ENCODE peak calls at places on chromosomes 16 and 17, in four cellular contexts. Y is HepG2, G is A549, X is K562. I is an unnamed sample.

GRCh38 chr17:43530303-43531081 is 15.6 kb downstream of the ETV4 start:
- DNase-seq in X (peak; percentile 89), G (no peak), Y (peak; percentile 100), I (peak; percentile 99)

GRCh38 chr16:87556941-87557459 is 45.3 kb upstream of the JPH3 start:
- DNase-seq in Y (no peak), G (no peak), X (no peak), I (no peak)

GRCh38 chr16:68642436-68643064 is 2.6 kb upstream of the CDH3 start:
- DNase-seq in Y (no peak), G (no peak), X (no peak), I (peak; percentile 84)

GRCh38 chr16:19874816-19875546 is 9.7 kb downstream of the GPRC5B start:
- DNase-seq in Y (no peak), G (no peak), X (no peak), I (no peak)

GRCh38 chr16:34803683-34804416 is 1344.4 kb downstream of the TP53TG3F start:
- DNase-seq in Y (no peak), G (no peak), X (no peak), I (no peak)

GRCh38 chr17:27560668-27561067 is 70.3 kb upstream of the LGALS9 start:
- DNase-seq in G (no peak), Y (no peak), X (no peak), I (no peak)

GRCh38 chr17:45262516-45263476 is 902 bp upstream of the SPATA32 start:
- DNase-seq in Y (no peak), G (no peak), X (no peak), I (no peak)

GRCh38 chr16:89811321-89811720 is 5.1 kb downstream of the FANCA start:
- DNase-seq in X (no peak), G (no peak), Y (no peak), I (no peak)

GRCh38 chr16:86044241-86044671 is 145.3 kb downstream of the IRF8 start:
- DNase-seq in G (peak; percentile 78), X (peak; percentile 69), Y (peak; percentile 23), I (peak; percentile 85)

GRCh38 chr17:47315451-47316266 is 8.1 kb upstream of the EFCAB13 start:
- DNase-seq in G (peak; percentile 84), Y (peak; percentile 71), X (peak; percentile 80), I (no peak)

GRCh38 chr16:22816475-22816874 is 2.5 kb downstream of the HS3ST2 start:
- DNase-seq in G (peak; percentile 15), Y (no peak), X (no peak), I (no peak)

GRCh38 chr16:22813946-22814325 is at the start of gene HS3ST2:
- DNase-seq in X (no peak), Y (no peak), G (no peak), I (peak; percentile 65)

GRCh38 chr16:22814330-22815105 is 556 bp downstream of the HS3ST2 start:
- DNase-seq in X (no peak), G (no peak), Y (no peak), I (peak; percentile 66)

GRCh38 chr16:22815863-22816262 is 1.9 kb downstream of the HS3ST2 start:
- DNase-seq in Y (no peak), X (no peak), G (no peak), I (no peak)

GRCh38 chr16:22813223-22813945 is 578 bp upstream of the HS3ST2 start:
- DNase-seq in X (peak; percentile 36), G (no peak), Y (peak; percentile 28), I (peak; percentile 92)
- TF ChIP-seq HMGXB4 in X (no peak), G (no peak), Y (peak; percentile 45), I (peak; percentile 84)

DNA sequence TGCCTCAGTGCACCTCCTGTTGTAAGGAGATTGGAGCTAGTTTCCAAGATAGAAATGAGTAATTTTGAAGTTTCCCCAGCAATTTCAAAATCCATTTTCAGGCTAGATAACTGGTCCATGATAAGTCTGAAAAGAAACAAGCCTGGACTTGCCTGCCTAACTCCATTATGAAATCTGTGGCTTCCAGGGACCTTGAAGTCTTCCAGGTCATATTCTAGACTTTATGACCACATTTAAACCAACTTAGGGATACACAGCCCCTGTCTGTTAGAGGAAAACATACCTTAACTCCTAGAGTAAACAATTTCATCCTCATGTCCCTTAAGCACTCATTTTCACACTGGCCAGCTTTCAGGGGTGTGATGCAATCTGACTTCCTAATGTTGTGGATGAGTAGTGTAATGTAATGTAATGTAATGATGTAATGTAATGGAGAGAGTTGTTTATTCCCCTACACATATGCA is 96.7 kb upstream of the FAM20A start:
- DNase-seq in Y (peak; percentile 14), X (no peak), G (no peak), I (no peak)
- TF ChIP-seq HMGXB4 in Y (no peak), X (no peak), G (no peak), I (no peak)

GRCh38 chr16:62038225-62038624 is 2.0 kb upstream of the CDH8 start:
- DNase-seq in G (no peak), Y (no peak), X (no peak), I (no peak)

GRCh38 chr16:62036807-62037135 is 533 bp upstream of the CDH8 start:
- DNase-seq in Y (no peak), G (no peak), X (no peak), I (peak; percentile 22)

GRCh38 chr16:62035115-62036092 is 834 bp downstream of the CDH8 start:
- DNase-seq in Y (no peak), G (no peak), X (no peak), I (peak; percentile 73)

GRCh38 chr16:62034236-62035114 is 1.8 kb downstream of the CDH8 start:
- DNase-seq in Y (no peak), X (no peak), G (no peak), I (peak; percentile 19)

GRCh38 chr16:62036101-62036806 is at the start of gene CDH8:
- DNase-seq in G (no peak), Y (no peak), X (no peak), I (peak; percentile 76)
- TF ChIP-seq HMGXB4 in G (no peak), Y (no peak), X (no peak), I (no peak)

DNA sequence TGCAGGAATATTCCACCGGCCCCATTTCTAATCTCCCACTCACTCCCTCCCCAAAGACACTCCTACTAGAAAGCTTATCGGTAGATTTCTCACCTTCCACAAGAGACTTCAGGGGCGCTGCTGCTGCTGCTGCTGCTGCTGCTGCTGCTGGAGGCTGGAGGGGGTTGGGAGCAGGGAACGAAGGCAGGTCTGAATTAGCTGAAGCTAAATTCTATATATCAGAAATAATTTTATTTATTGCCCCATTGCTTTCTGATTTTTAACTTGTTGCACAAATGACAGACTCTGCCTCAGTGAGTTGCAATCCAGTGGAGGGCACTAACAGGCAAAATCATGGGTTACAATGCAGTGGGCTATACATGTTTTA is 25.8 kb upstream of the HLF start:
- DNase-seq in X (peak; percentile 56), G (peak; percentile 49), Y (peak; percentile 44), I (peak; percentile 36)
- TF ChIP-seq HMGXB4 in X (no peak), G (no peak), Y (no peak), I (no peak)

DNA sequence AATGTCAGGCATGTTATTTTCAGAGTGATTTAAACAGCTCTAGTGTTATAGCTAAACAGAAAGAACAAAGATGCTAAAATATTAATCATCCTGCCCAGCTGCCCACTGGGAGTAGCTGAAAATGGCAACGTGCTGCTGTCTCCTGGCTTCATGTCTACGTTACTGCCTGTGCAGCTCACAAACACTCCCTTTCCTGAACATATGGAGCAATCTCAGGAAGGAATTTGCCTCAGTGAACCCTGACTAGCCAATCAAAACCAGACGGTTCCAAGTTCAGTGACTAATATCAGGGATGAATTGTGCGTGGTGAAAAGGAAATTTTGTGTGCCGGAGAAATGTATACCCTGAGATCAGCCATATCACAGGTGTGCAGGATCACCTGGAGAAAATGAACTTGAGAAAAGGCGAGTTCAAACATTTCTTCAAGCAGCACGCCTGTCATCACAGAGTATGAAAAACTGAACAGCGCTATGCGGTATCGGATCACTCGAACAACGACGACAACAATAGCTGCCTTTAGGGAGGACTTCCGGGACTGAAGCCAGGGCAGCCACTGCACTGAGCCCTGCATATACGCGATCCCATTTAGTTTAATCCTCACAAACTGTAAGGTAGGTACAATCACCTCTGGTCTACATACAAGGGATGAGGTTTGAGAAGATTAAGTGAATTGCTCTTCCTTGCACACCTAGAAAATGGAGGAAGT is 110.3 kb downstream of the STX8 start:
- DNase-seq in X (no peak), G (no peak), Y (no peak), I (no peak)
- TF ChIP-seq HMGXB4 in X (no peak), G (no peak), Y (no peak), I (no peak)

I was measured in WTC11.